ENCODE peak calls at places on chromosome 14, in seven cellular contexts. One of them, this sample, is unnamed.

GRCh38 chr14:38442208-38442607 is 186.3 kb upstream of the CLEC14A start:
- DNase-seq in Panc1: no peak
- DNase-seq in Caki2: no peak
- DNase-seq in thoracic aorta: no peak
- DNase-seq in nephron progenitor cell: no peak
- DNase-seq in HCT116: no peak
- DNase-seq in activated gamma-delta T cell: no peak
- DNase-seq in this sample: no peak

GRCh38 chr14:104893435-104894207 is 28.6 kb downstream of the CEP170B start:
- DNase-seq in nephron progenitor cell: no peak
- DNase-seq in HCT116: no peak
- DNase-seq in Panc1: no peak
- DNase-seq in activated gamma-delta T cell: no peak
- DNase-seq in Caki2: no peak
- DNase-seq in thoracic aorta: no peak
- DNase-seq in this sample: no peak

GRCh38 chr14:85222344-85222743 is 307.6 kb upstream of the FLRT2 start:
- DNase-seq in thoracic aorta: no peak
- DNase-seq in Caki2: no peak
- DNase-seq in nephron progenitor cell: no peak
- DNase-seq in activated gamma-delta T cell: no peak
- DNase-seq in HCT116: no peak
- DNase-seq in Panc1: no peak
- DNase-seq in this sample: no peak

GRCh38 chr14:97703006-97703760 is 906.0 kb downstream of the VRK1 start:
- DNase-seq in Panc1: no peak
- DNase-seq in thoracic aorta: no peak
- DNase-seq in activated gamma-delta T cell: no peak
- DNase-seq in nephron progenitor cell: no peak
- DNase-seq in HCT116: no peak
- DNase-seq in Caki2: no peak
- DNase-seq in this sample: no peak

GRCh38 chr14:105943973-105944602 is 417.7 kb downstream of the TMEM121 start:
- DNase-seq in thoracic aorta: no peak
- DNase-seq in activated gamma-delta T cell: no peak
- DNase-seq in HCT116: no peak
- DNase-seq in nephron progenitor cell: no peak
- DNase-seq in Caki2: no peak
- DNase-seq in Panc1: no peak
- DNase-seq in this sample: no peak

GRCh38 chr14:93543766-93544165 is 113.0 kb downstream of the UNC79 start:
- DNase-seq in thoracic aorta: no peak
- DNase-seq in nephron progenitor cell: no peak
- DNase-seq in Caki2: no peak
- DNase-seq in Panc1: no peak
- DNase-seq in activated gamma-delta T cell: no peak
- DNase-seq in HCT116: peak
- DNase-seq in this sample: no peak

GRCh38 chr14:55807059-55807499 is 227.1 kb downstream of the KTN1 start:
- DNase-seq in HCT116: peak
- DNase-seq in thoracic aorta: peak
- DNase-seq in Panc1: no peak
- DNase-seq in Caki2: peak
- DNase-seq in activated gamma-delta T cell: peak
- DNase-seq in nephron progenitor cell: no peak
- DNase-seq in this sample: peak

GRCh38 chr14:86035882-86036281 is 505.9 kb downstream of the FLRT2 start:
- DNase-seq in activated gamma-delta T cell: no peak
- DNase-seq in HCT116: no peak
- DNase-seq in thoracic aorta: no peak
- DNase-seq in nephron progenitor cell: peak
- DNase-seq in Caki2: no peak
- DNase-seq in Panc1: no peak
- DNase-seq in this sample: no peak

GRCh38 chr14:76762617-76763361 is 1.5 kb downstream of the VASH1 start:
- DNase-seq in Panc1: no peak
- DNase-seq in HCT116: no peak
- DNase-seq in Caki2: no peak
- DNase-seq in thoracic aorta: no peak
- DNase-seq in nephron progenitor cell: no peak
- DNase-seq in activated gamma-delta T cell: no peak
- DNase-seq in this sample: no peak

GRCh38 chr14:100408350-100409015 is 85.3 kb downstream of the SLC25A47 start:
- DNase-seq in nephron progenitor cell: no peak
- DNase-seq in activated gamma-delta T cell: no peak
- DNase-seq in Panc1: no peak
- DNase-seq in HCT116: peak
- DNase-seq in thoracic aorta: no peak
- DNase-seq in Caki2: peak
- DNase-seq in this sample: no peak